ENCODE peak calls at places on chromosomes 3 and 15, in eight cellular contexts. C is NCI-H1694 treated with DMSO at 0.1 percent for 48 hours; P is cerebellum; E is fibroblast of the aortic adventitia; T is Kasumi-1; W is activated CD4-positive, alpha-beta T cell treated with anti-CD3 and anti-CD28 coated beads, Interleukin-2, amount 10 ng/mL, durations not matched to agents 7 days and 5 days; K is DMS79; L is stimulated activated CD4-positive, alpha-beta T cell treated with anti-CD3 and anti-CD28 coated beads, TNF-alpha, amount 100 ng/mL, for 1 hour. R is an unnamed sample.

GRCh38 chr3:170689218-170689874 is 103.5 kb upstream of the SLC7A14 start:
- DNase-seq in C (no peak), P (no peak), E (peak), T (no peak), W (no peak), K (peak), L (no peak), R (no peak)

GRCh38 chr3:104273046-104273649 is 1093.6 kb upstream of the ALCAM start:
- DNase-seq in C (peak), P (no peak), E (peak), T (peak), W (no peak), K (no peak), L (no peak), R (no peak)

GRCh38 chr3:71397046-71397445 is 186.5 kb downstream of the FOXP1 start:
- DNase-seq in C (no peak), P (no peak), E (peak), T (peak), W (peak), K (no peak), L (no peak), R (no peak)

GRCh38 chr3:186109897-186110803 is 1.3 kb upstream of the ETV5 start:
- DNase-seq in C (peak), P (peak), E (peak), T (no peak), W (no peak), K (no peak), L (no peak), R (no peak)

GRCh38 chr3:69665026-69665739 is 74.1 kb upstream of the MITF start:
- DNase-seq in C (no peak), P (no peak), E (peak), T (no peak), W (no peak), K (no peak), L (no peak), R (no peak)

GRCh38 chr3:78721771-78722543 is 1045.8 kb downstream of the ROBO1 start:
- DNase-seq in C (no peak), P (no peak), E (no peak), T (no peak), W (no peak), K (no peak), L (no peak), R (no peak)

GRCh38 chr15:89395461-89395875 is 60.8 kb upstream of the POLG start:
- DNase-seq in C (no peak), P (no peak), E (no peak), T (no peak), W (no peak), K (no peak), L (no peak), R (no peak)

GRCh38 chr15:52528465-52529288 is at the start of gene MYO5A:
- DNase-seq in C (peak), P (peak), E (peak), T (peak), W (peak), K (peak), L (peak), R (peak)

GRCh38 chr3:148789156-148789555 is 38.5 kb upstream of the CPB1 start:
- DNase-seq in C (no peak), P (no peak), E (no peak), T (no peak), W (no peak), K (no peak), L (no peak), R (no peak)

GRCh38 chr3:42067324-42067723 is 23.8 kb upstream of the TRAK1 start:
- DNase-seq in C (no peak), P (no peak), E (peak), T (no peak), W (no peak), K (no peak), L (no peak), R (no peak)

GRCh38 chr3:170002829-170003228 is 35.0 kb upstream of the GPR160 start:
- DNase-seq in C (no peak), P (no peak), E (no peak), T (peak), W (no peak), K (no peak), L (no peak), R (no peak)

GRCh38 chr15:40336129-40337122 is 4.3 kb downstream of the CCDC9B start:
- DNase-seq in C (peak), P (no peak), E (no peak), T (no peak), W (no peak), K (peak), L (no peak), R (no peak)

GRCh38 chr3:108103971-108104797 is 13.4 kb upstream of the CD47 start:
- DNase-seq in C (peak), P (peak), E (peak), T (no peak), W (no peak), K (peak), L (no peak), R (no peak)

GRCh38 chr3:132405188-132405587 is 12.1 kb upstream of the DNAJC13 start:
- DNase-seq in C (no peak), P (no peak), E (peak), T (no peak), W (no peak), K (no peak), L (no peak), R (no peak)

GRCh38 chr3:5051772-5052171 is 70.3 kb upstream of the ARL8B start:
- DNase-seq in C (no peak), P (no peak), E (no peak), T (no peak), W (no peak), K (no peak), L (no peak), R (no peak)

GRCh38 chr15:101359365-101359947 is 64.4 kb upstream of the SNRPA1 start:
- DNase-seq in C (no peak), P (no peak), E (no peak), T (no peak), W (no peak), K (no peak), L (no peak), R (no peak)

GRCh38 chr15:84816694-84817460 is at the start of gene ALPK3:
- DNase-seq in C (no peak), P (no peak), E (no peak), T (no peak), W (no peak), K (no peak), L (no peak), R (no peak)

GRCh38 chr15:83848315-83849050 is 194.6 kb downstream of the ADAMTSL3 start:
- DNase-seq in C (no peak), P (no peak), E (peak), T (no peak), W (no peak), K (no peak), L (no peak), R (no peak)

GRCh38 chr3:193890036-193890897 is 245.7 kb upstream of the HES1 start:
- DNase-seq in C (no peak), P (no peak), E (no peak), T (no peak), W (no peak), K (no peak), L (no peak), R (no peak)

GRCh38 chr3:178989821-178990220 is 81.8 kb downstream of the ZMAT3 start:
- DNase-seq in C (no peak), P (no peak), E (no peak), T (no peak), W (no peak), K (no peak), L (no peak), R (no peak)

GRCh38 chr3:48276856-48277641 is 36.1 kb downstream of the ZNF589 start:
- DNase-seq in C (no peak), P (no peak), E (no peak), T (no peak), W (no peak), K (no peak), L (no peak), R (no peak)

GRCh38 chr15:84749111-84749991 is 959 bp downstream of the ZNF592 start:
- DNase-seq in C (no peak), P (peak), E (peak), T (peak), W (peak), K (no peak), L (no peak), R (no peak)

GRCh38 chr3:111668912-111669488 is 73.9 kb upstream of the ZBED2 start:
- DNase-seq in C (peak), P (peak), E (peak), T (peak), W (no peak), K (peak), L (no peak), R (no peak)

GRCh38 chr15:93614446-93615104 is 525.6 kb upstream of the RGMA start:
- DNase-seq in C (no peak), P (no peak), E (no peak), T (no peak), W (no peak), K (no peak), L (no peak), R (no peak)

GRCh38 chr3:161042023-161042501 is 63.1 kb downstream of the B3GALNT1 start:
- DNase-seq in C (no peak), P (no peak), E (peak), T (no peak), W (no peak), K (no peak), L (no peak), R (no peak)

GRCh38 chr15:75688831-75689230 is 23.8 kb downstream of the CSPG4 start:
- DNase-seq in C (no peak), P (no peak), E (no peak), T (no peak), W (no peak), K (no peak), L (no peak), R (no peak)

GRCh38 chr15:89367485-89368451 is 33.1 kb upstream of the POLG start:
- DNase-seq in C (no peak), P (peak), E (no peak), T (no peak), W (no peak), K (peak), L (no peak), R (no peak)

GRCh38 chr3:14253022-14253761 is 74.6 kb downstream of the LSM3 start:
- DNase-seq in C (no peak), P (no peak), E (peak), T (no peak), W (no peak), K (no peak), L (no peak), R (no peak)

GRCh38 chr3:23404241-23404640 is 201.1 kb downstream of the UBE2E2 start:
- DNase-seq in C (no peak), P (no peak), E (no peak), T (no peak), W (no peak), K (no peak), L (no peak), R (no peak)

R was measured in activated CD8-positive, alpha-beta memory T cell treated with anti-CD3 and anti-CD28 coated beads for 48 hours.